ENCODE peak calls at places on chromosome 6, in ten cellular contexts. B, I, U, S, Y, O, T, K, V and N are unnamed samples.

GRCh38 chr6:132087391-132087790 is 136.2 kb upstream of the CCN2 start:
- DNase-seq in B (no peak), V (no peak), T (no peak), O (no peak), I (no peak), Y (no peak), U (no peak), S (no peak), K (no peak), N (no peak)

GRCh38 chr6:157284738-157285421 is 38.4 kb downstream of the TMEM242 start:
- DNase-seq in I (no peak), S (no peak), O (no peak), B (no peak), T (no peak), Y (no peak), U (no peak), V (no peak), K (no peak), N (no peak)

GRCh38 chr6:147738516-147739187 is 230.2 kb downstream of the SAMD5 start:
- DNase-seq in Y (no peak), O (no peak), I (no peak), U (no peak), T (peak; percentile 23), V (no peak), K (no peak), B (no peak), S (no peak), N (no peak)

GRCh38 chr6:77145244-77145643 is 318.0 kb downstream of the HTR1B start:
- DNase-seq in Y (no peak), S (no peak), K (no peak), I (no peak), V (no peak), B (no peak), O (no peak), U (no peak), T (no peak), N (no peak)

GRCh38 chr6:112021911-112022310 is 32.0 kb upstream of the CCN6 start:
- DNase-seq in B (no peak), Y (no peak), V (no peak), K (no peak), I (no peak), O (no peak), U (no peak), S (no peak), T (no peak), N (no peak)

GRCh38 chr6:412146-412886 is 20.8 kb downstream of the IRF4 start:
- DNase-seq in T (no peak), V (no peak), B (no peak), U (no peak), S (no peak), K (no peak), Y (no peak), O (no peak), I (no peak), N (no peak)

GRCh38 chr6:71082033-71082620 is 125.3 kb upstream of the B3GAT2 start:
- DNase-seq in T (no peak), B (no peak), Y (no peak), O (no peak), S (no peak), U (no peak), K (no peak), I (no peak), V (no peak), N (no peak)

GRCh38 chr6:126156973-126157372 is 170.6 kb downstream of the TRMT11 start:
- DNase-seq in T (no peak), I (no peak), B (no peak), V (no peak), K (no peak), U (no peak), O (no peak), S (no peak), Y (no peak), N (no peak)

GRCh38 chr6:6865601-6866000 is 242.2 kb upstream of the RREB1 start:
- DNase-seq in S (no peak), O (no peak), V (no peak), U (no peak), T (no peak), I (no peak), Y (no peak), B (no peak), K (no peak), N (no peak)

GRCh38 chr6:32947552-32948465 is 5.1 kb downstream of the HLA-DMA start:
- DNase-seq in I (no peak), B (no peak), S (no peak), K (no peak), V (peak; percentile 69), U (no peak), O (no peak), T (peak; percentile 76), Y (peak; percentile 32), N (no peak)

GRCh38 chr6:42307141-42307470 is 89.4 kb upstream of the MRPS10 start:
- DNase-seq in I (no peak), U (no peak), O (no peak), S (no peak), Y (no peak), K (no peak), T (no peak), B (no peak), V (no peak), N (no peak)

GRCh38 chr6:30670760-30671527 is 1.9 kb downstream of the DHX16 start:
- DNase-seq in Y (no peak), O (no peak), K (no peak), V (no peak), I (no peak), T (no peak), B (no peak), U (no peak), S (no peak), N (no peak)
- TF ChIP-seq CTCF in Y (no peak), O (no peak), K (no peak), V (no peak), I (no peak), T (peak; percentile 8), B (no peak), U (no peak), S (peak; percentile 34), N (no peak)

GRCh38 chr6:159461266-159461665 is 231.8 kb downstream of the SOD2 start:
- DNase-seq in K (no peak), B (no peak), V (no peak), T (no peak), S (no peak), I (no peak), Y (no peak), U (no peak), O (no peak), N (no peak)

GRCh38 chr6:159462446-159462845 is 230.6 kb downstream of the SOD2 start:
- DNase-seq in K (no peak), Y (no peak), O (no peak), T (no peak), B (no peak), I (no peak), V (no peak), U (no peak), S (no peak), N (no peak)

GRCh38 chr6:159463440-159463839 is 229.6 kb downstream of the SOD2 start:
- DNase-seq in I (no peak), S (no peak), T (peak; percentile 51), O (no peak), B (no peak), Y (no peak), K (no peak), V (no peak), U (no peak), N (no peak)

GRCh38 chr6:159460476-159460875 is 232.6 kb downstream of the SOD2 start:
- DNase-seq in U (no peak), B (no peak), O (no peak), T (no peak), S (no peak), Y (no peak), I (no peak), V (no peak), K (no peak), N (no peak)

DNA sequence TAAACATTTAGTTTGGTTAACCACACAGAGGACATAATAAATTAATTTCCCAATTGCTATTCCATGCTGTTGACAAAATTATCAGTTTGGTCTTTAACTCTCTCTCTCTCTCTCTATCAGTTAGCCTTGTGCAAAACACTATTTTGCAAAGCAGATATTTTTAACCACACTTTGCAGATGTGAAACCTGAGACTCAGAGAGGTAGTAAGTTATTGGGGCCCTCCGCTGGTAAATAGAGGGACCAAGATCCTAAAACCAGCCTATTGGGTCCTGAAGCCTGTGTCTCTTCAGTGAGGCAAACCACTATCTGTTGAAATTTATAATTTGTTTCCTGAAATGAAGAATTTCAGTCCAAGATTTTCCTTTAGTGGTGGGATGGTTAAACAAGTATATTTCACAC is 231.0 kb downstream of the SOD2 start:
- DNase-seq in Y (no peak), O (no peak), K (no peak), B (no peak), U (no peak), T (no peak), I (no peak), S (no peak), V (no peak), N (no peak)
- H3K27me3 ChIP-seq in Y (no peaks in the 10 kb centered on the region), O (no peaks in the 10 kb centered on the region), K (no peaks in the 10 kb centered on the region), B (no peaks in the 10 kb centered on the region), U (no peaks in the 10 kb centered on the region), T (no peaks in the 10 kb centered on the region), I (no peaks in the 10 kb centered on the region), S (no peaks in the 10 kb centered on the region), V (no peaks in the 10 kb centered on the region), N (peaks cover 22% of the 10 kb centered on the region)

DNA sequence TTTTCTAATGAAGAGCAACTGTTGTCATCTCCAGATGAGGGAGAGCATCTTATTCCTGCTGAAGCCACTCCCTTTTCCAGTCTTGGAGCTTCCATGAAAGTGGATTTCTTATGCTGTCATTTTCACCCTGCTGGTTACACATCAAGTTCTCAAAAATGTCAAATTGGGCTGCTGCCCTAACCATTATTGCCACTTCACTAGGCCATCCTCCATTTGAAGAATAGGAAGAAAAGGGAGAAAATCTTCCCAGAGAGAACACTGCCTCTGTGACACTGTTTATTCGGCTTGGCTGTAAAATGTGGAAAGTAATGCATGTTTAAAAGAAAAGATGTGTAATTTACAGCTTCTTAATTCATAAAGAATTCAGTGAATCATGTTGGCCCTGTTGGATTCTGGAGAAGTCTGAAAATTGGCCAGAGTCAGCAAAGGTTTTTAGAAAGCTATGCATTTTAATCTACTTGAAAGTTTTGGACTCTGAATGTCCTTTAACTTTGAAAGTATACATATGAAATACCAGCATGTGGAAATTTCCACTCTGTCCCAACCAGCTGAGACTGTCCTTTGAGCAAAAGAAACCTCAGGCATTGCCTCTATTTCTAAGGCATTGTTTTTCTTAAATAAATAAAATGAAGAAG is 221.9 kb downstream of the UST start:
- DNase-seq in B (no peak), S (no peak), U (no peak), K (no peak), O (no peak), Y (no peak), T (no peak), I (no peak), V (no peak), N (no peak)
- TF ChIP-seq CTCF in B (no peak), S (peak; percentile 1), U (no peak), K (no peak), O (no peak), Y (no peak), T (no peak), I (no peak), V (no peak), N (no peak)

DNA sequence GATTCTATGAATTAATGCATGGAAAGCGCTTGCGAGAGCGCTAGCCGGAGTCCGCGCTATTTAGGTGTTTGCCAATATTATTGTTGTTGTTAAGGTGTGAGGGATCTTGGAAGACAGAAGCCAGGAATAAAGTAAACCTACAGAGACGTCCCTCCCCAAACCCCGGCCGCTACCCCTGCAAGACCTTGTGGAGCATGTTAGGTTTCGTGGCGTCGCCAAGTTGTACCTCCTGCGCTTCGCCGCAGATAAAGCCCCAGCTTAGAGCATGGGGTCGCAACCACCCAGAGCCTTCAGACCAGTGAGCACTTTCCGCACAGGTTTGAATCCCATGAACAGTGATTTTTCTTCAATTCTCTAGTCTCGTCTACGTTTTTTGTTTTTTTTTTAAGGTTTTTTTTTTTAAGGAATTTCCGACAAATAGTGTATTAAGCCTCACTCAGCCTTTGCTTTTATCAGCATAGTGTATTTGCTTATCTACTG is 16.9 kb upstream of the ZSCAN9 start:
- DNase-seq in T (no peak), O (no peak), I (no peak), K (no peak), B (no peak), U (no peak), S (no peak), V (no peak), Y (no peak), N (no peak)
- H3K27me3 ChIP-seq in T (peaks cover 83% of the 10 kb centered on the region), O (peaks cover 23% of the 10 kb centered on the region), I (peaks cover 89% of the 10 kb centered on the region), K (peaks cover 83% of the 10 kb centered on the region), B (peaks cover 59% of the 10 kb centered on the region), U (peaks cover 72% of the 10 kb centered on the region), S (peaks cover 37% of the 10 kb centered on the region), V (peaks cover 95% of the 10 kb centered on the region), Y (peaks cover 92% of the 10 kb centered on the region), N (peaks cover 100% of the 10 kb centered on the region)